ENCODE peak calls at places on chromosome 1, in nine cellular contexts. I is retinal pigment epithelial cell; A is heart left ventricle; K is lower lobe of right lung; V is NCI-H226; U is NCI-H1105 treated with DMSO at 0.1 percent for 48 hours; E is astrocyte; B is CD4-positive, alpha-beta T cell; J is SW480. T is an unnamed sample.
A peak's percentile ranks its signal among the peaks of the same experiment; 100 is the strongest.

GRCh38 chr1:115697619-115698018 is 55.8 kb downstream of the VANGL1 start:
- DNase-seq in B (no peak), U (no peak), V (no peak), E (no peak), K (no peak), A (no peak), J (no peak), I (no peak), T (no peak)

GRCh38 chr1:241808265-241808664 is 39.7 kb upstream of the EXO1 start:
- DNase-seq in B (no peak), J (no peak), I (no peak), K (no peak), E (no peak), U (no peak), A (no peak), V (no peak), T (no peak)

GRCh38 chr1:14017531-14017961 is 317.6 kb downstream of the PRDM2 start:
- DNase-seq in J (no peak), A (no peak), V (no peak), E (no peak), U (peak; percentile 52), I (peak; percentile 99), B (no peak), K (no peak), T (no peak)

GRCh38 chr1:45767035-45767434 is 16.6 kb upstream of the IPP start:
- DNase-seq in U (no peak), E (peak; percentile 54), J (no peak), I (no peak), A (no peak), K (no peak), V (no peak), B (no peak), T (no peak)

GRCh38 chr1:240031009-240031408 is 60.7 kb upstream of the FMN2 start:
- DNase-seq in B (no peak), U (no peak), K (no peak), I (peak; percentile 83), A (no peak), E (peak; percentile 97), V (peak; percentile 84), J (peak; percentile 46), T (no peak)

GRCh38 chr1:109208847-109209463 is 4.8 kb upstream of the SARS1 start:
- DNase-seq in I (no peak), U (no peak), B (no peak), J (peak; percentile 25), A (no peak), V (no peak), E (peak; percentile 26), K (no peak), T (no peak)

GRCh38 chr1:70103770-70104169 is 101.6 kb downstream of the LRRC40 start:
- DNase-seq in V (no peak), A (no peak), K (no peak), E (no peak), J (no peak), U (no peak), I (no peak), B (no peak), T (no peak)

GRCh38 chr1:116510361-116510760 is 60.5 kb downstream of the CD58 start:
- DNase-seq in A (no peak), K (no peak), J (peak; percentile 39), V (no peak), B (no peak), E (no peak), I (no peak), U (no peak), T (no peak)

GRCh38 chr1:5053744-5054143 is 399.3 kb downstream of the AJAP1 start:
- DNase-seq in A (no peak), U (no peak), V (no peak), J (no peak), B (no peak), I (no peak), K (no peak), E (no peak), T (no peak)

GRCh38 chr1:18900303-18900841 is 2.0 kb downstream of the ALDH4A1 start:
- DNase-seq in I (no peak), J (no peak), U (no peak), E (no peak), A (no peak), V (no peak), B (no peak), K (no peak), T (no peak)

T was measured in cortex of kidney.